ENCODE peak calls at places on chromosome 19, in five cellular contexts. O is activated T-cell treated with anti-CD3 and anti-CD28 coated beads for 4 hours, Z is ascending aorta, D is left ventricle myocardium inferior, V is NCI-H774. G is an unnamed sample.

GRCh38 chr19:40271706-40272105 is 13.4 kb downstream of the AKT2 start:
- DNase-seq in O (no peak), Z (no peak), D (no peak), V (no peak), G (no peak)

GRCh38 chr19:32814046-32814445 is 55.5 kb downstream of the SLC7A9 start:
- DNase-seq in O (no peak), Z (no peak), D (no peak), V (no peak), G (no peak)

GRCh38 chr19:17078920-17079709 is 3.5 kb downstream of the MYO9B start:
- DNase-seq in O (no peak), Z (no peak), D (no peak), V (no peak), G (no peak)

GRCh38 chr19:21568816-21569496 is 63.6 kb downstream of the ZNF429 start:
- DNase-seq in O (peak), Z (peak), D (peak), V (peak), G (peak)

GRCh38 chr19:41575998-41576397 is at the start of gene CEACAM21:
- DNase-seq in O (no peak), Z (peak), D (peak), V (no peak), G (no peak)

GRCh38 chr19:50959731-50960500 is 7.1 kb upstream of the KLK5 start:
- DNase-seq in O (no peak), Z (no peak), D (no peak), V (no peak), G (no peak)

GRCh38 chr19:43779147-43779819 is 1.5 kb downstream of the KCNN4 start:
- DNase-seq in O (no peak), Z (no peak), D (peak), V (no peak), G (no peak)

GRCh38 chr19:5949792-5950305 is 28.1 kb downstream of the RANBP3 start:
- DNase-seq in O (no peak), Z (no peak), D (peak), V (no peak), G (no peak)

GRCh38 chr19:2055871-2056809 is 5.1 kb upstream of the MKNK2 start:
- DNase-seq in O (no peak), Z (no peak), D (peak), V (no peak), G (peak)

GRCh38 chr19:12825259-12826131 is 8.9 kb downstream of the RTBDN start:
- DNase-seq in O (no peak), Z (no peak), D (no peak), V (no peak), G (no peak)

GRCh38 chr19:8499048-8499833 is 3.2 kb downstream of the PRAM1 start:
- DNase-seq in O (no peak), Z (no peak), D (no peak), V (no peak), G (no peak)

GRCh38 chr19:15129856-15130580 is 22.8 kb downstream of the SYDE1 start:
- DNase-seq in O (peak), Z (no peak), D (no peak), V (peak), G (no peak)

GRCh38 chr19:50008532-50008931 is 16.6 kb downstream of the VRK3 start:
- DNase-seq in O (no peak), Z (no peak), D (peak), V (no peak), G (no peak)

GRCh38 chr19:51743405-51743804 is 8.3 kb downstream of the FPR1 start:
- DNase-seq in O (no peak), Z (no peak), D (no peak), V (no peak), G (no peak)

GRCh38 chr19:29965529-29965928 is 23.5 kb downstream of the URI1 start:
- DNase-seq in O (no peak), Z (no peak), D (no peak), V (no peak), G (no peak)

GRCh38 chr19:13004273-13004672 is 9.0 kb downstream of the NFIX start:
- DNase-seq in O (no peak), Z (no peak), D (no peak), V (no peak), G (no peak)

GRCh38 chr19:12778905-12779161 is 3.5 kb upstream of the HOOK2 start:
- DNase-seq in O (no peak), Z (no peak), D (no peak), V (no peak), G (no peak)

GRCh38 chr19:45668342-45668871 is 386 bp downstream of the GIPR start:
- DNase-seq in O (peak), Z (no peak), D (no peak), V (no peak), G (no peak)

GRCh38 chr19:2700660-2701360 is 1.7 kb downstream of the GNG7 start:
- DNase-seq in O (no peak), Z (no peak), D (no peak), V (no peak), G (no peak)

GRCh38 chr19:493391-494170 is 2.7 kb upstream of the MADCAM1 start:
- DNase-seq in O (no peak), Z (no peak), D (no peak), V (no peak), G (no peak)

GRCh38 chr19:38152461-38153379 is 71.3 kb downstream of the DPF1 start:
- DNase-seq in O (no peak), Z (no peak), D (peak), V (no peak), G (peak)

G was measured in H4.